ENCODE peak calls at places on chromosomes 3 and 15, in six cellular contexts. N is spleen, Y is MM.1S, M is AG10803, F is foreskin fibroblast, Z is cardiac muscle cell. I is an unnamed sample.

GRCh38 chr3:82157952-82158351 is 396.5 kb upstream of the GBE1 start:
- DNase-seq in M (peak), F (peak), N (no peak), Y (no peak), Z (no peak), I (no peak)

GRCh38 chr3:46460051-46460450 is 4.7 kb downstream of the LTF start:
- DNase-seq in Y (no peak), F (no peak), N (no peak), Z (no peak), M (no peak), I (no peak)

GRCh38 chr15:101068961-101069734 is 150.0 kb downstream of the LRRK1 start:
- DNase-seq in M (peak), Y (no peak), N (peak), F (peak), Z (peak), I (no peak)

GRCh38 chr3:45173776-45174175 is 27.6 kb upstream of the CDCP1 start:
- DNase-seq in Z (no peak), M (no peak), Y (no peak), N (no peak), F (no peak), I (no peak)

GRCh38 chr3:193944161-193944884 is 191.6 kb upstream of the HES1 start:
- DNase-seq in F (no peak), Z (no peak), Y (no peak), M (no peak), N (no peak), I (no peak)

GRCh38 chr3:55434789-55435188 is 52.3 kb downstream of the WNT5A start:
- DNase-seq in Y (peak), Z (no peak), F (peak), M (no peak), N (no peak), I (peak)

GRCh38 chr3:146796078-146796477 is 190.9 kb upstream of the PLSCR5 start:
- DNase-seq in Z (no peak), F (no peak), Y (no peak), N (no peak), M (no peak), I (no peak)

GRCh38 chr15:65484876-65485275 is 32.6 kb downstream of the DPP8 start:
- DNase-seq in Y (no peak), F (no peak), M (no peak), N (no peak), Z (no peak), I (no peak)

GRCh38 chr15:85771781-85772445 is 22.8 kb downstream of the KLHL25 start:
- DNase-seq in Y (no peak), N (no peak), Z (no peak), M (peak), F (peak), I (no peak)

GRCh38 chr3:13142552-13143380 is 69.5 kb upstream of the IQSEC1 start:
- DNase-seq in Z (no peak), N (peak), Y (no peak), F (no peak), M (no peak), I (no peak)

GRCh38 chr3:134666466-134666865 is 15.6 kb upstream of the KY start:
- DNase-seq in N (no peak), M (peak), Z (no peak), Y (no peak), F (peak), I (no peak)

GRCh38 chr3:187770224-187770623 is 25.0 kb upstream of the BCL6 start:
- DNase-seq in N (no peak), M (no peak), Y (peak), Z (no peak), F (no peak), I (peak)

GRCh38 chr15:97909291-97909891 is 51.1 kb upstream of the ARRDC4 start:
- DNase-seq in F (peak), N (peak), Z (peak), Y (peak), M (peak), I (peak)

GRCh38 chr15:22887157-22887951 is 48.9 kb downstream of the NIPA2 start:
- DNase-seq in N (no peak), F (peak), Y (no peak), M (peak), Z (no peak), I (no peak)

GRCh38 chr15:74978503-74978902 is 16.9 kb upstream of the SCAMP5 start:
- DNase-seq in M (peak), N (peak), F (peak), Z (no peak), Y (no peak), I (peak)

GRCh38 chr3:57095361-57095760 is 34.9 kb downstream of the SPATA12 start:
- DNase-seq in Z (no peak), N (no peak), F (peak), M (peak), Y (no peak), I (no peak)

GRCh38 chr15:85603703-85604102 is 191.0 kb downstream of the KLHL25 start:
- DNase-seq in F (no peak), N (no peak), Y (no peak), M (no peak), Z (no peak), I (no peak)

GRCh38 chr3:124322966-124323365 is 331.0 kb upstream of the ROPN1 start:
- DNase-seq in N (no peak), M (no peak), Y (no peak), Z (no peak), F (no peak), I (no peak)

GRCh38 chr15:34360298-34360697 is 6.7 kb downstream of the LPCAT4 start:
- DNase-seq in F (peak), M (no peak), Z (no peak), Y (no peak), N (no peak), I (no peak)

GRCh38 chr15:67133738-67134576 is 68.6 kb downstream of the SMAD3 start:
- DNase-seq in F (peak), Y (peak), N (no peak), Z (peak), M (no peak), I (peak)

GRCh38 chr15:99213187-99213811 is 36.1 kb downstream of the TTC23 start:
- DNase-seq in M (peak), Z (peak), N (peak), Y (peak), F (peak), I (peak)

GRCh38 chr3:147002721-147003120 is 397.6 kb upstream of the PLSCR5 start:
- DNase-seq in N (no peak), F (no peak), Y (no peak), Z (no peak), M (peak), I (no peak)

GRCh38 chr3:169827712-169828111 is 15.0 kb upstream of the LRRC34 start:
- DNase-seq in N (no peak), Z (no peak), Y (no peak), M (no peak), F (no peak), I (no peak)

GRCh38 chr3:57078366-57079220 is 18.1 kb downstream of the SPATA12 start:
- DNase-seq in F (peak), M (peak), Z (peak), Y (no peak), N (peak), I (no peak)

GRCh38 chr3:154059798-154060197 is 61.4 kb upstream of the ARHGEF26 start:
- DNase-seq in Y (no peak), Z (peak), F (no peak), N (no peak), M (no peak), I (no peak)

GRCh38 chr15:22979069-22979698 is 984 bp downstream of the CYFIP1 start:
- DNase-seq in N (peak), Z (peak), M (peak), Y (peak), F (peak), I (no peak)

GRCh38 chr3:36907911-36908646 is 36.8 kb downstream of the TRANK1 start:
- DNase-seq in Z (no peak), M (peak), Y (peak), N (peak), F (peak), I (peak)
- H3K4me3 ChIP-seq in Z (no peak), M (peak), Y (peak), N (peak), F (peak), I (peak)

GRCh38 chr3:49812916-49813496 is 747 bp downstream of the UBA7 start:
- DNase-seq in Y (no peak), Z (no peak), M (no peak), N (no peak), F (peak), I (no peak)
- H3K4me3 ChIP-seq in Y (peak), Z (no peak), M (peak), N (peak), F (peak), I (no peak)

DNA sequence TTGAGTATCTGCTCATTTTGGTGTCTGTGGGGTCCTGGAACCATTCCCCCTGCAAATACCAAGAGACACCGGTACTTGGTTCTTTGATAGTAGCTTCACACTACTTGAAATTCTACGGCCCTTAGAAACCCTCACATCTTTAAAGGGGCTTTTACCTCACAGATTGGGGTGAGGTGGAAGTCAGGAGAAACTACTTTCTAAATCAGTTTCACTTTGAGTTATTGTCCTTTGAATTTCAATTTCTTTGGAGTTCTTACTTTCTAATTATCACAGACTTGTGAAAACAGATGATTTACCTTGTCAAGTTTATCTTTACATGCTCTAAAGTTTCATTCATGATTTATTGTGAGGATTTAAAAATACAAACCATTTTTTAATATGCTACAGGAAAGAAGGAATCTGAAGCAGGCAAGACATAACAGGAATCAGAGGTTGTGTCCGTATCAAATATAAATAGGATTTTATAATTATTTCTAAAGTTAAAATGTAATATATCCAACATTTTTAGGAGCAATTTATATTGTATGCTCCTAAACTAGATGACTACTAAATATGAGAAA is 98.9 kb downstream of the NEDD4 start:
- DNase-seq in Y (no peak), Z (no peak), M (no peak), N (no peak), F (no peak), I (no peak)
- H3K4me3 ChIP-seq in Y (no peak), Z (no peak), M (no peak), N (peak), F (no peak), I (no peak)

GRCh38 chr3:10187295-10187876 is 22.7 kb downstream of the IRAK2 start:
- DNase-seq in M (no peak), N (no peak), F (no peak), Y (no peak), Z (no peak), I (no peak)

GRCh38 chr3:10188798-10189556 is 24.3 kb downstream of the IRAK2 start:
- DNase-seq in Z (no peak), Y (no peak), M (no peak), N (no peak), F (no peak), I (no peak)

GRCh38 chr3:10187944-10188343 is 23.2 kb downstream of the IRAK2 start:
- DNase-seq in M (no peak), Y (no peak), N (no peak), Z (no peak), F (no peak), I (no peak)

GRCh38 chr3:10192953-10193691 is 28.4 kb downstream of the IRAK2 start:
- DNase-seq in M (peak), Y (no peak), N (peak), F (peak), Z (no peak), I (peak)

GRCh38 chr3:10189557-10190374 is 25.0 kb downstream of the IRAK2 start:
- DNase-seq in N (peak), M (peak), F (peak), Y (peak), Z (no peak), I (no peak)
- H3K4me3 ChIP-seq in N (peak), M (no peak), F (no peak), Y (peak), Z (no peak), I (no peak)

GRCh38 chr3:23760325-23760724 is 45.4 kb upstream of the UBE2E1 start:
- DNase-seq in Z (no peak), Y (no peak), N (no peak), M (no peak), F (no peak), I (no peak)

GRCh38 chr3:23762214-23763039 is 43.3 kb upstream of the UBE2E1 start:
- DNase-seq in N (no peak), Y (no peak), F (peak), M (peak), Z (no peak), I (no peak)

GRCh38 chr3:23761440-23761896 is 44.3 kb upstream of the UBE2E1 start:
- DNase-seq in M (no peak), Y (peak), Z (peak), F (peak), N (no peak), I (peak)

GRCh38 chr3:23763040-23763477 is 42.7 kb upstream of the UBE2E1 start:
- DNase-seq in Z (peak), N (no peak), F (peak), M (peak), Y (no peak), I (no peak)

DNA sequence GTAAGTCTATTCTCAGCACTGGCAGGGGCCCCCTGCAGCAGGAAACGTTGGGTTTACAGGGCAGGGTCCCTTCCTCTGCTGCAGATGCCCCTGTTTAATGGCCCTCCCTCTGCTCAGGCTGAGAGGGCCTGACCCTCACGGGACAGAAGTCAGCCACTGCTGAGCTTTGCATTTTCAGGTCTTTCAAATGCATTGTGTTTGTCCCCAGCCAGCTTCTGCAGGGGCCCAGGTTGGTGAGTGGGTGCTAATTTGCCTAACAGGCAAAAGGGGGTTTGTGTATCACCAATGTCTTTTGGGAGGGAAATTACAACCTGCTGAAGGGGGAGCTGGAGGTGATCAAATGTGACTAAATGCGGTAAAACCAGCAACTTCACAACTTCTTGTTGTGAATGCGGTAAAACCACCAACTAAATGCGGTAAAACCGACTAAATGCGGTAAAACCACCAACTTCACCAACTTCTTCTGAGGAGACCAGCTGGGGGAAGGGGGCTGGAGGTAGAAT is 44.8 kb upstream of the UBE2E1 start:
- DNase-seq in Y (no peak), Z (no peak), M (no peak), N (no peak), F (no peak), I (peak)
- H3K4me3 ChIP-seq in Y (no peak), Z (no peak), M (no peak), N (no peak), F (no peak), I (no peak)

GRCh38 chr3:39409514-39410136 is 3.1 kb downstream of the RPSA start:
- DNase-seq in F (no peak), Z (no peak), Y (no peak), N (no peak), M (no peak), I (no peak)

GRCh38 chr3:39407773-39408492 is 1.4 kb downstream of the RPSA start:
- DNase-seq in N (no peak), F (peak), M (peak), Y (no peak), Z (no peak), I (no peak)

GRCh38 chr3:39406368-39407258 is at the start of gene RPSA:
- DNase-seq in N (peak), Y (peak), M (peak), F (peak), Z (peak), I (peak)

GRCh38 chr3:39407259-39407629 is 724 bp downstream of the RPSA start:
- DNase-seq in Z (no peak), M (peak), Y (peak), F (no peak), N (no peak), I (no peak)

GRCh38 chr3:39408493-39409372 is 2.2 kb downstream of the RPSA start:
- DNase-seq in F (no peak), Z (no peak), N (no peak), M (no peak), Y (no peak), I (no peak)
- H3K4me3 ChIP-seq in F (no peak), Z (no peak), N (peak), M (no peak), Y (no peak), I (no peak)